ENCODE peak calls at places on chromosomes 16 and 17, in four cellular contexts. S, Z, H and Q are unnamed samples.

GRCh38 chr17:80460286-80460881 is 16.0 kb downstream of the NPTX1 start:
- DNase-seq in S (no peak), H (no peak), Z (no peak), Q (no peak)

GRCh38 chr17:58238147-58238634 is at the start of gene LPO:
- DNase-seq in S (no peak), H (no peak), Z (no peak), Q (no peak)

GRCh38 chr17:39611441-39612112 is 3.9 kb upstream of the NEUROD2 start:
- DNase-seq in Z (no peak), S (no peak), H (no peak), Q (no peak)

GRCh38 chr17:35315283-35315682 is 58.1 kb downstream of the SLFN11 start:
- DNase-seq in H (no peak), Z (no peak), S (no peak), Q (no peak)

GRCh38 chr17:40526668-40527067 is 25.2 kb upstream of the TNS4 start:
- DNase-seq in S (no peak), Z (no peak), H (no peak), Q (no peak)

GRCh38 chr17:61400058-61400785 is 579 bp downstream of the TBX2 start:
- DNase-seq in Z (no peak), H (no peak), S (no peak), Q (no peak)

GRCh38 chr16:8070501-8070900 is 519.8 kb downstream of the TMEM114 start:
- DNase-seq in H (no peak), Z (no peak), S (no peak), Q (no peak)

GRCh38 chr17:75720656-75721462 is at the start of gene ITGB4:
- DNase-seq in Z (peak), S (peak), H (no peak), Q (no peak)

GRCh38 chr17:77821114-77821513 is 137.4 kb upstream of the TNRC6C start:
- DNase-seq in Z (no peak), H (no peak), S (peak), Q (no peak)

GRCh38 chr16:66913081-66913480 is 5.6 kb downstream of the CDH16 start:
- DNase-seq in S (no peak), H (no peak), Z (no peak), Q (no peak)

GRCh38 chr16:4915226-4915761 is 21.7 kb downstream of the PPL start:
- DNase-seq in Z (no peak), H (no peak), S (peak), Q (no peak)

GRCh38 chr17:42365136-42365535 is 23.1 kb downstream of the STAT3 start:
- DNase-seq in S (no peak), Z (no peak), H (no peak), Q (no peak)

GRCh38 chr17:27455914-27456680 is at the start of gene KSR1:
- DNase-seq in S (peak), Z (peak), H (no peak), Q (peak)

GRCh38 chr16:20610892-20611349 is 34.8 kb upstream of the ACSM2B start:
- DNase-seq in H (no peak), Z (no peak), S (no peak), Q (no peak)

GRCh38 chr17:78991906-78992532 is 12.3 kb upstream of the LGALS3BP start:
- DNase-seq in H (no peak), S (no peak), Z (no peak), Q (no peak)

GRCh38 chr16:81723098-81723723 is 55.9 kb upstream of the PLCG2 start:
- DNase-seq in H (peak), S (peak), Z (no peak), Q (peak)

GRCh38 chr17:62672957-62673356 is 45.5 kb downstream of the MRC2 start:
- DNase-seq in S (no peak), Z (no peak), H (no peak), Q (no peak)

GRCh38 chr17:81898029-81898866 is 3.8 kb upstream of the NPB start:
- DNase-seq in S (no peak), H (no peak), Z (no peak), Q (no peak)

GRCh38 chr17:19296786-19297778 is 59.9 kb downstream of the EPN2 start:
- DNase-seq in Z (no peak), H (no peak), S (no peak), Q (no peak)

GRCh38 chr17:57557793-57558681 is 187.1 kb downstream of the CCDC182 start:
- DNase-seq in S (no peak), H (no peak), Z (no peak), Q (no peak)

GRCh38 chr17:75692976-75693375 is 25.8 kb downstream of the SAP30BP start:
- DNase-seq in S (no peak), Z (no peak), H (no peak), Q (no peak)

GRCh38 chr16:73213761-73214480 is 166.0 kb upstream of the ZFHX3 start:
- DNase-seq in Z (no peak), H (no peak), S (no peak), Q (no peak)

GRCh38 chr17:19288453-19288852 is 51.3 kb downstream of the EPN2 start:
- DNase-seq in Z (peak), H (no peak), S (peak), Q (peak)

GRCh38 chr16:4515611-4516233 is 22.9 kb downstream of the CDIP1 start:
- DNase-seq in S (no peak), Z (no peak), H (peak), Q (no peak)

GRCh38 chr17:40099627-40100418 is 566 bp downstream of the NR1D1 start:
- DNase-seq in Z (no peak), H (no peak), S (no peak), Q (no peak)

GRCh38 chr17:35540589-35541404 is 3.3 kb upstream of the SLFN12L start:
- DNase-seq in Z (no peak), H (no peak), S (no peak), Q (no peak)

GRCh38 chr16:24178496-24178895 is 77.6 kb upstream of the CACNG3 start:
- DNase-seq in H (no peak), Z (no peak), S (no peak), Q (no peak)

GRCh38 chr17:30720013-30720471 is 104.5 kb downstream of the CRLF3 start:
- DNase-seq in H (no peak), S (no peak), Z (no peak), Q (no peak)

GRCh38 chr16:30567991-30568638 is 3.4 kb downstream of the ZNF688 start:
- DNase-seq in Z (no peak), H (peak), S (peak), Q (no peak)

GRCh38 chr17:7651097-7651958 is 602 bp downstream of the ATP1B2 start:
- DNase-seq in S (no peak), H (no peak), Z (no peak), Q (no peak)

GRCh38 chr16:89697161-89697615 is 4.3 kb downstream of the SPATA2L start:
- DNase-seq in H (no peak), Z (no peak), S (no peak), Q (no peak)

GRCh38 chr17:58577696-58578095 is 63.3 kb upstream of the MTMR4 start:
- DNase-seq in Z (no peak), H (no peak), S (peak), Q (peak)

GRCh38 chr17:59487161-59487873 is 78.1 kb upstream of the DHX40 start:
- DNase-seq in H (no peak), Z (no peak), S (no peak), Q (no peak)

GRCh38 chr17:20156196-20157077 is 147.3 kb downstream of the SPECC1 start:
- DNase-seq in H (no peak), Z (no peak), S (peak), Q (peak)

GRCh38 chr16:88357306-88358032 is 25.3 kb upstream of the ZNF469 start:
- DNase-seq in Z (no peak), H (no peak), S (no peak), Q (no peak)

GRCh38 chr17:62778990-62779681 is 29.0 kb downstream of the MARCHF10 start:
- DNase-seq in H (no peak), S (peak), Z (no peak), Q (no peak)

GRCh38 chr16:17757808-17758207 is 287.0 kb upstream of the XYLT1 start:
- DNase-seq in H (no peak), S (no peak), Z (no peak), Q (peak)

GRCh38 chr17:82314721-82315605 is 2.4 kb downstream of the CD7 start:
- DNase-seq in Z (no peak), S (no peak), H (no peak), Q (no peak)

GRCh38 chr17:43416998-43417891 is 18.5 kb downstream of the ARL4D start:
- DNase-seq in H (no peak), S (no peak), Z (no peak), Q (no peak)
- TF ChIP-seq SUZ12 in H (no peak), S (no peak), Z (no peak), Q (no peak)

GRCh38 chr16:83420206-83420760 is 387.5 kb upstream of the HSBP1 start:
- DNase-seq in H (no peak), S (peak), Z (no peak), Q (peak)
- TF ChIP-seq YY1 in H (no peak), S (no peak), Z (no peak), Q (no peak)

GRCh38 chr16:69286941-69287713 is 24.0 kb upstream of the VPS4A start:
- DNase-seq in Z (no peak), S (peak), H (peak), Q (no peak)
- TF ChIP-seq SUZ12 in Z (no peak), S (no peak), H (no peak), Q (no peak)

GRCh38 chr17:54968954-54969400 is 412 bp downstream of the STXBP4 start:
- DNase-seq in S (peak), H (no peak), Z (no peak), Q (no peak)
- TF ChIP-seq YY1 in S (no peak), H (no peak), Z (no peak), Q (no peak)

GRCh38 chr16:77679336-77679735 is 43.0 kb upstream of the NUDT7 start:
- DNase-seq in S (no peak), H (no peak), Z (no peak), Q (no peak)

GRCh38 chr16:77677129-77677528 is 45.2 kb upstream of the NUDT7 start:
- DNase-seq in S (no peak), Z (no peak), H (no peak), Q (no peak)

GRCh38 chr16:77675464-77676324 is 46.6 kb upstream of the NUDT7 start:
- DNase-seq in S (peak), H (peak), Z (peak), Q (peak)

GRCh38 chr16:77679901-77680300 is 42.4 kb upstream of the NUDT7 start:
- DNase-seq in S (no peak), Z (no peak), H (no peak), Q (no peak)

DNA sequence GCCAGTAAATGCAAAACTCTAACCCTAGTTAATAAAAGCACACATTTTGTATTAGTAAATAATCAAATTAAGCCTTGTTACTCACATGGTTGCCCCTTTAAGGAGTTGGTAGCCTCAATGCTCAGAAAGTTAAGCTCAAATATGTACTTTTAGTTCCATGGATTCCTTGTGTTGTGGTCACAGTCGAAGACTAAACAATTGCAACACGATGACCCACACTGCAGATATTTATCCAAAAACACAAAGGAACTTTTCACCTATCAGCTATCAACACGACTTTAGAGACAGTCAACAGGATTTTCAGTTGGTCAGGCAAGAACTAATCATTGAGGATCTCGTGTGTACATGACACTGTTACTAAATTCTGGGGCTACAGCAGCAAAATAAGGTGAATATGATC is 47.4 kb upstream of the NUDT7 start:
- DNase-seq in Z (no peak), H (no peak), S (no peak), Q (no peak)
- TF ChIP-seq SUZ12 in Z (no peak), H (no peak), S (no peak), Q (no peak)

DNA sequence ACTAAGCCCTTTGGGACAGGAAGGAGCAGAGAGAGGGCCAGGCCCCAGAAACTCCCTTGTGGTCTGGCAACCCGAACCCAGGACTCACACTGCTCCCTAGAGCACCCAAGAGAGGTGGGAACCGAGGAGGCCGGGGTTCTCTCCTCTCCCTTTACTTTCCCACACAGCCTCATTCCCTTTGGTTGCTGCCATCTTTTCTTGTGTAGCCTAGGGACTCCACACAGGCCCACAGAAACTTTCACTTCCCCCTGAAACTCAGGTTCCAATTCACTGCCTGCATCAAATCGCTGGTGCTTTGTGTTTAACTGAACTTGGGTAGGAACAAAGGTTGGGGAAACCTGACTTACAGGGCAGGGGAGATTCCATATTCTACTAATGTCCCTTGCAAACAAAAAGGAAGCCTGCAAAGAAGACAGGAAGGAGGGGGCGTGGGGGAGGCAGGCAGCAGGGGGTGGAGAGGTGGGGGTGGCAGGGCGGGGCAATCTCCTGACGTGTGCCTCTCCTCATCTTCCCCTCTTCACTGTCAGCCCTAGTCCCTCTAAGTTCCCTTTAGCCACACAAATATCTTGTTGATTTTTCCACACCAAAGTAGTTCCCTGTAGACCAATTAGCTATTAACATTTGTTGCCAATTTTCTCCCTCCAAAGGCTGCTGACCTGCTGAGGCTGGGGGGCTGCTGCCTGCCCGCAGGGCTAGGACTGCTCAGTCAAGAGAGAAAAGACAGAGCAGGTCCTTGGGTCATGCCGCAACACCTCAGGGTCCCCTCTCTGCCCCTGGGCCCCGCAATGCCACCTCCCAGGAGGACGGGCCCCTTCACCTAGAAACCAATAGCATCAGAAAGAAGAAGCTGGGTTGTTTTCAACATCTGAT is 8.0 kb downstream of the ST3GAL2 start:
- DNase-seq in S (peak), H (peak), Z (no peak), Q (no peak)
- TF ChIP-seq YY1 in S (peak), H (peak), Z (no peak), Q (no peak)

DNA sequence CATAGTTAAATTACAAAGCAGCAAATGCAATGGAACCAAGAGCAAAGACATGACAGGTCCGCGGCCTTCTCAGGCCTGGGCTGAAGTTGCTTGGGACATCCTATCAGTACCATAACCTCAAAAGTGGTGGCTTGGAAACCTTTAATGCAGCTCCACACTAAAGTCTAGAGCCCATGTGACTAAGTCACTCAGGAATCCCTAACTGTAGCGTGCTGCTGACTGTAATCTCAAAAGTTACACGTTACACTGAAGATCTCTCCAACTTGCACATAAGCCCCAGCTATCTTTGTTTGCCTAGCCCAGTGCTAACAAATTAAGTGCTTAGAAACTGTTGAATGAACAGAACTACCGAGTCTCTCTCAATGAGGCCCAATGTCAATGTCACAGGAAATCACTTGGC is 27.8 kb downstream of the NUP88 start:
- DNase-seq in S (no peak), Z (no peak), H (no peak), Q (no peak)
- TF ChIP-seq SUZ12 in S (no peak), Z (no peak), H (no peak), Q (no peak)

GRCh38 chr16:2810651-2811050 is 6.4 kb upstream of the PRSS21 start:
- DNase-seq in S (no peak), H (no peak), Z (no peak), Q (no peak)
- TF ChIP-seq YY1 in S (no peak), H (no peak), Z (no peak), Q (no peak)

GRCh38 chr17:52233176-52233575 is 74.7 kb upstream of the CA10 start:
- DNase-seq in S (no peak), Z (no peak), H (no peak), Q (no peak)

GRCh38 chr17:52235416-52235960 is 77.0 kb upstream of the CA10 start:
- DNase-seq in H (no peak), S (no peak), Z (no peak), Q (no peak)

GRCh38 chr17:52242268-52242667 is 83.8 kb upstream of the CA10 start:
- DNase-seq in H (no peak), Z (no peak), S (no peak), Q (no peak)

GRCh38 chr17:52233632-52234031 is 75.1 kb upstream of the CA10 start:
- DNase-seq in Z (no peak), H (no peak), S (no peak), Q (no peak)

GRCh38 chr17:52237151-52237550 is 78.6 kb upstream of the CA10 start:
- DNase-seq in S (no peak), H (no peak), Z (no peak), Q (no peak)
- TF ChIP-seq SUZ12 in S (no peak), H (no peak), Z (no peak), Q (no peak)